ENCODE peak calls at places on chromosome 4, in eight cellular contexts. C is NCI-H2081 treated with DMSO at 0.1 percent for 48 hours, R is iPS-NIHi11, L is psoas muscle, K is GF-D8, G is immature natural killer cell, H is T-helper 9 cell, T is fibroblast of gingiva. N is an unnamed sample.

GRCh38 chr4:147865926-147866325 is 134.0 kb downstream of the ARHGAP10 start:
- DNase-seq in T (no peak), R (no peak), G (no peak), H (no peak), L (no peak), K (no peak), C (no peak), N (no peak)

GRCh38 chr4:83618991-83619390 is 83.1 kb downstream of the GPAT3 start:
- DNase-seq in K (peak; percentile 61), C (no peak), G (no peak), T (no peak), H (no peak), L (no peak), R (no peak), N (no peak)

GRCh38 chr4:9859774-9860173 is 78.3 kb downstream of the DRD5 start:
- DNase-seq in R (no peak), G (no peak), K (no peak), H (no peak), L (no peak), C (peak; percentile 55), T (no peak), N (no peak)

GRCh38 chr4:26936284-26937065 is 75.8 kb downstream of the STIM2 start:
- DNase-seq in K (no peak), T (no peak), G (no peak), C (no peak), L (no peak), H (no peak), R (no peak), N (no peak)

GRCh38 chr4:153933851-153934688 is 145.2 kb upstream of the SFRP2 start:
- DNase-seq in G (no peak), T (peak; percentile 18), C (no peak), K (no peak), L (peak; percentile 53), R (no peak), H (no peak), N (no peak)

GRCh38 chr4:19539192-19539591 is 712.5 kb upstream of the SLIT2 start:
- DNase-seq in K (no peak), T (no peak), L (no peak), C (no peak), R (no peak), G (no peak), H (no peak), N (no peak)

GRCh38 chr4:155891058-155891457 is 12.4 kb upstream of the TDO2 start:
- DNase-seq in L (no peak), H (no peak), K (no peak), G (no peak), R (no peak), T (peak; percentile 3), C (no peak), N (no peak)

GRCh38 chr4:179871726-179872125 is 2371.5 kb upstream of the TENM3 start:
- DNase-seq in H (no peak), C (no peak), L (no peak), K (no peak), G (no peak), T (no peak), R (no peak), N (no peak)

GRCh38 chr4:104210420-104210819 is 284.3 kb downstream of the CXXC4 start:
- DNase-seq in G (no peak), T (no peak), H (no peak), L (no peak), R (peak; percentile 8), C (no peak), K (no peak), N (no peak)

GRCh38 chr4:147498031-147498700 is 17.3 kb downstream of the EDNRA start:
- DNase-seq in G (no peak), H (no peak), C (no peak), T (peak; percentile 77), L (no peak), K (no peak), R (no peak), N (no peak)

GRCh38 chr4:13298655-13299054 is 185.5 kb downstream of the RAB28 start:
- DNase-seq in G (no peak), T (no peak), K (no peak), R (no peak), C (no peak), L (no peak), H (no peak), N (no peak)

GRCh38 chr4:112509243-112510190 is 6.5 kb downstream of the NEUROG2 start:
- DNase-seq in K (no peak), R (no peak), T (no peak), G (no peak), H (no peak), L (no peak), C (no peak), N (no peak)

GRCh38 chr4:79917246-79917645 is 155.8 kb downstream of the ANTXR2 start:
- DNase-seq in R (peak; percentile 59), L (peak; percentile 44), H (peak; percentile 17), T (peak; percentile 56), G (peak; percentile 1), K (peak; percentile 47), C (no peak), N (no peak)

GRCh38 chr4:131091896-131092295 is 1995.9 kb downstream of the C4orf33 start:
- DNase-seq in K (no peak), C (peak; percentile 14), H (no peak), L (no peak), R (peak; percentile 8), T (peak; percentile 6), G (no peak), N (peak; percentile 15)

GRCh38 chr4:88804234-88804633 is 106.6 kb upstream of the NAP1L5 start:
- DNase-seq in G (no peak), K (no peak), C (no peak), L (no peak), T (no peak), H (no peak), R (no peak), N (no peak)

GRCh38 chr4:184464759-184465454 is 9.4 kb downstream of the IRF2 start:
- DNase-seq in T (no peak), K (no peak), R (no peak), C (no peak), H (no peak), L (no peak), G (no peak), N (no peak)

GRCh38 chr4:1201851-1202525 is 29.6 kb upstream of the SPON2 start:
- DNase-seq in L (peak; percentile 80), H (peak; percentile 77), R (peak; percentile 11), T (peak; percentile 56), C (no peak), K (peak; percentile 72), G (peak; percentile 97), N (no peak)

GRCh38 chr4:159390648-159391047 is 287.8 kb downstream of the RAPGEF2 start:
- DNase-seq in G (no peak), C (no peak), T (peak; percentile 41), H (no peak), L (no peak), R (no peak), K (no peak), N (no peak)

GRCh38 chr4:73459048-73459421 is 22.5 kb upstream of the AFM start:
- DNase-seq in K (no peak), T (no peak), L (no peak), H (no peak), R (no peak), C (no peak), G (no peak), N (no peak)

GRCh38 chr4:37429906-37430305 is 185.4 kb downstream of the NWD2 start:
- DNase-seq in G (no peak), R (no peak), L (no peak), T (no peak), K (no peak), C (no peak), H (no peak), N (no peak)

GRCh38 chr4:134320048-134320447 is 118.5 kb upstream of the PABPC4L start:
- DNase-seq in K (no peak), R (no peak), T (no peak), H (no peak), G (no peak), L (no peak), C (no peak), N (no peak)

GRCh38 chr4:108427946-108428345 is 192.4 kb upstream of the RPL34 start:
- DNase-seq in H (no peak), L (no peak), T (no peak), R (no peak), K (no peak), G (no peak), C (no peak), N (no peak)

GRCh38 chr4:95129708-95130343 is 372.1 kb downstream of the BMPR1B start:
- DNase-seq in G (no peak), R (no peak), K (no peak), L (no peak), H (no peak), C (no peak), T (peak; percentile 90), N (no peak)

GRCh38 chr4:20313237-20314030 is 61.7 kb downstream of the SLIT2 start:
- DNase-seq in K (no peak), R (peak; percentile 41), L (no peak), G (no peak), H (no peak), C (no peak), T (no peak), N (no peak)

GRCh38 chr4:43763029-43763610 is 685.5 kb downstream of the KCTD8 start:
- DNase-seq in H (no peak), L (no peak), G (no peak), T (no peak), R (peak; percentile 23), C (no peak), K (no peak), N (peak; percentile 82)

N was measured in NCI-H446 treated with DMSO at 0.1 percent for 48 hours.